ENCODE peak calls at places on chromosomes 16 and 17, in six cellular contexts. Q is stimulated activated CD4-positive, alpha-beta T cell treated with anti-CD3 and anti-CD28 coated beads, Interleukin-1b, Interleukin-23, amount 100 ng/mL, for 1 hour; Z is ovary; N is anterior cingulate cortex; U is stimulated activated CD8-positive, alpha-beta memory T cell treated with anti-CD3 and anti-CD28 coated beads, Interleukin-7, amount 100 ng/mL, for 1 hour; J is A172. O is an unnamed sample.

GRCh38 chr16:6695666-6696065 is 637.0 kb upstream of the RBFOX1 start:
- DNase-seq in Z (no peak), U (no peak), Q (no peak), N (no peak), J (no peak), O (no peak)

GRCh38 chr16:85381738-85382592 is 231.2 kb upstream of the GSE1 start:
- DNase-seq in N (no peak), Z (no peak), J (no peak), Q (no peak), U (no peak), O (no peak)

GRCh38 chr17:35807371-35808144 is 1.7 kb upstream of the TAF15 start:
- DNase-seq in N (no peak), U (no peak), Z (no peak), Q (no peak), J (peak), O (no peak)

GRCh38 chr16:56625943-56626654 is 518 bp downstream of the MT1E start:
- DNase-seq in N (no peak), J (no peak), Q (no peak), Z (peak), U (no peak), O (no peak)

GRCh38 chr16:51852892-51853291 is 694.1 kb downstream of the TOX3 start:
- DNase-seq in Z (no peak), Q (no peak), J (no peak), U (no peak), N (no peak), O (no peak)

GRCh38 chr17:5557485-5557884 is 26.8 kb downstream of the NLRP1 start:
- DNase-seq in Q (no peak), U (no peak), J (no peak), N (no peak), Z (no peak), O (peak)

GRCh38 chr16:58948244-58948643 is 214.1 kb upstream of the GOT2 start:
- DNase-seq in Q (no peak), J (no peak), Z (no peak), U (no peak), N (no peak), O (no peak)

GRCh38 chr17:32871736-32872135 is 5.2 kb downstream of the MYO1D start:
- DNase-seq in U (no peak), J (no peak), Q (no peak), Z (no peak), N (no peak), O (no peak)

GRCh38 chr17:29677139-29677834 is 54.6 kb upstream of the CORO6 start:
- DNase-seq in Z (no peak), N (no peak), Q (no peak), J (no peak), U (no peak), O (no peak)

GRCh38 chr17:50289268-50289667 is 15.0 kb downstream of the TMEM92 start:
- DNase-seq in N (no peak), Z (no peak), J (no peak), Q (no peak), U (no peak), O (no peak)

GRCh38 chr17:62857526-62857925 is 49.4 kb upstream of the MARCHF10 start:
- DNase-seq in J (no peak), N (no peak), Q (no peak), U (no peak), Z (no peak), O (no peak)

GRCh38 chr16:67169642-67170167 is 633 bp upstream of the NOL3 start:
- DNase-seq in Z (peak), J (no peak), U (no peak), N (no peak), Q (no peak), O (no peak)

GRCh38 chr17:57697891-57698708 is 47.0 kb downstream of the CCDC182 start:
- DNase-seq in Q (no peak), Z (no peak), N (no peak), J (no peak), U (no peak), O (no peak)

GRCh38 chr17:45999900-46000290 is 845 bp downstream of the STH start:
- DNase-seq in Z (no peak), Q (no peak), U (no peak), N (no peak), J (no peak), O (no peak)

GRCh38 chr16:83939266-83939856 is 13.7 kb upstream of the OSGIN1 start:
- DNase-seq in N (no peak), U (no peak), Z (no peak), J (no peak), Q (no peak), O (no peak)

GRCh38 chr17:18228176-18228682 is 2.8 kb downstream of the LLGL1 start:
- DNase-seq in J (no peak), N (no peak), Q (no peak), Z (no peak), U (no peak), O (no peak)

GRCh38 chr16:17015702-17016101 is 455.1 kb downstream of the XYLT1 start:
- DNase-seq in J (no peak), N (no peak), Q (no peak), Z (no peak), U (no peak), O (no peak)

GRCh38 chr16:27924411-27925118 is 138.9 kb downstream of the GSG1L start:
- DNase-seq in N (no peak), Z (no peak), Q (no peak), U (no peak), J (peak), O (no peak)

GRCh38 chr16:3578610-3579551 is 1.7 kb upstream of the NLRC3 start:
- DNase-seq in U (no peak), Q (no peak), N (no peak), Z (no peak), J (peak), O (no peak)

GRCh38 chr17:17063546-17064122 is 21.4 kb downstream of the MPRIP start:
- DNase-seq in U (no peak), Z (no peak), Q (no peak), J (peak), N (peak), O (no peak)

GRCh38 chr17:48760411-48760810 is 31.9 kb upstream of the HOXB13 start:
- DNase-seq in J (peak), U (no peak), Z (no peak), Q (no peak), N (no peak), O (no peak)

GRCh38 chr16:66171578-66171977 is 194.9 kb upstream of the CDH5 start:
- DNase-seq in U (no peak), Q (no peak), Z (no peak), J (no peak), N (no peak), O (no peak)

GRCh38 chr17:62791235-62792121 is 16.6 kb downstream of the MARCHF10 start:
- DNase-seq in N (no peak), U (no peak), J (peak), Q (no peak), Z (no peak), O (peak)

O was measured in AG04450.